ENCODE peak calls at places on chromosomes 16 and 17, in six cellular contexts. R, U, Z, I, N and F are unnamed samples.

GRCh38 chr17:19876524-19877161 is 8.9 kb upstream of the ULK2 start:
- DNase-seq in R (no peak), U (no peak), Z (no peak), I (no peak), N (peak; percentile 80), F (no peak)

GRCh38 chr16:86831366-86831765 is 253.0 kb downstream of the FOXL1 start:
- DNase-seq in R (no peak), U (no peak), Z (no peak), I (no peak), N (no peak), F (no peak)

GRCh38 chr17:50301891-50302584 is 27.8 kb downstream of the TMEM92 start:
- DNase-seq in R (no peak), U (no peak), Z (no peak), I (no peak), N (no peak), F (no peak)

GRCh38 chr17:31294839-31295488 is 2.1 kb downstream of the OMG start:
- DNase-seq in R (no peak), U (no peak), Z (no peak), I (no peak), N (no peak), F (no peak)

GRCh38 chr17:4978720-4979119 is 8.8 kb downstream of the CAMTA2 start:
- DNase-seq in R (no peak), U (no peak), Z (no peak), I (no peak), N (no peak), F (no peak)

GRCh38 chr17:29577778-29578211 is 9.3 kb downstream of the TP53I13 start:
- DNase-seq in R (no peak), U (no peak), Z (no peak), I (no peak), N (peak; percentile 41), F (no peak)

GRCh38 chr17:52136173-52136572 is 22.3 kb downstream of the CA10 start:
- DNase-seq in R (no peak), U (no peak), Z (no peak), I (peak; percentile 30), N (no peak), F (no peak)

GRCh38 chr16:5874899-5875298 is 777.3 kb upstream of the EEF2KMT start:
- DNase-seq in R (no peak), U (no peak), Z (no peak), I (no peak), N (no peak), F (no peak)